ENCODE peak calls at places on chromosomes 2 and 18, in seven cellular contexts. A is activated T-cell treated with anti-CD3 and anti-CD28 coated beads for 1 hour; R is naive thymus-derived CD4-positive, alpha-beta T cell; B is iPS DF 6.9; I is activated CD4-positive, alpha-beta T cell treated with anti-CD3 and anti-CD28 coated beads for 4 hours; W is posterior cingulate gyrus; O is NCI-H510A. H is an unnamed sample.

GRCh38 chr2:128564551-128564950 is 245.9 kb upstream of the HS6ST1 start:
- DNase-seq in W (no peak), I (no peak), B (no peak), R (no peak), A (no peak), O (no peak), H (no peak)

GRCh38 chr18:40494603-40495002 is 1460.4 kb upstream of the PIK3C3 start:
- DNase-seq in W (no peak), O (no peak), B (no peak), A (no peak), R (no peak), I (no peak), H (no peak)

GRCh38 chr2:29425866-29426265 is 310.7 kb downstream of the CLIP4 start:
- DNase-seq in A (no peak), O (no peak), B (no peak), I (no peak), R (no peak), W (no peak), H (no peak)

GRCh38 chr18:23487738-23488625 is 15.3 kb upstream of the RMC1 start:
- DNase-seq in B (no peak), O (no peak), I (peak), W (no peak), R (peak), A (peak), H (no peak)

GRCh38 chr18:48455555-48456478 is 46.6 kb upstream of the ZBTB7C start:
- DNase-seq in O (no peak), R (peak), A (peak), I (peak), W (no peak), B (no peak), H (no peak)

GRCh38 chr2:105690566-105690965 is 54.1 kb upstream of the NCK2 start:
- DNase-seq in O (no peak), W (no peak), B (no peak), A (no peak), R (no peak), I (no peak), H (no peak)

GRCh38 chr2:37653805-37654378 is 17.6 kb downstream of the CDC42EP3 start:
- DNase-seq in W (peak), O (peak), B (no peak), R (no peak), A (no peak), I (no peak), H (no peak)

GRCh38 chr2:101387151-101387807 is at the start of gene CREG2:
- DNase-seq in B (no peak), R (peak), A (peak), I (peak), O (peak), W (peak), H (peak)

H was measured in progenitor cell of endocrine pancreas.